ENCODE peak calls at places on chromosome 22, in ten cellular contexts. N is AG04450, P is PC-3, B is astrocyte, T is colonic mucosa, Q is fibroblast of mammary gland, R is left ventricle myocardium inferior, E is BE2C, H is mucosa of descending colon, C is mammary epithelial cell. O is an unnamed sample.

GRCh38 chr22:28008056-28008455 is 89.0 kb upstream of the PITPNB start:
- DNase-seq in N (no peak), P (no peak), B (no peak), T (no peak), Q (no peak), R (no peak), E (no peak), H (no peak), C (no peak), O (no peak)

GRCh38 chr22:21587803-21588611 is 20.5 kb downstream of the UBE2L3 start:
- DNase-seq in N (peak; percentile 45), P (no peak), B (peak; percentile 75), T (no peak), Q (peak; percentile 38), R (no peak), E (no peak), H (no peak), C (no peak), O (no peak)

GRCh38 chr22:31615940-31616314 is 46.1 kb downstream of the PISD start:
- DNase-seq in N (no peak), P (no peak), B (no peak), T (no peak), Q (no peak), R (no peak), E (no peak), H (no peak), C (no peak), O (no peak)

GRCh38 chr22:35103756-35104155 is 37.8 kb downstream of the ISX start:
- DNase-seq in N (no peak), P (no peak), B (no peak), T (peak; percentile 59), Q (no peak), R (no peak), E (no peak), H (peak; percentile 61), C (no peak), O (no peak)

GRCh38 chr22:37229012-37229804 is 14.9 kb downstream of the RAC2 start:
- DNase-seq in N (peak; percentile 61), P (peak; percentile 73), B (peak; percentile 81), T (no peak), Q (peak; percentile 89), R (no peak), E (no peak), H (no peak), C (peak; percentile 67), O (peak; percentile 44)

GRCh38 chr22:33562484-33562883 is 357.8 kb downstream of the LARGE1 start:
- DNase-seq in N (no peak), P (no peak), B (no peak), T (no peak), Q (no peak), R (no peak), E (no peak), H (no peak), C (no peak), O (no peak)

GRCh38 chr22:30701872-30702271 is 7.2 kb downstream of the OSBP2 start:
- DNase-seq in N (peak; percentile 10), P (peak; percentile 57), B (peak; percentile 45), T (no peak), Q (peak; percentile 35), R (no peak), E (no peak), H (no peak), C (peak; percentile 16), O (no peak)

GRCh38 chr22:39808087-39808486 is 85.5 kb downstream of the ENTHD1 start:
- DNase-seq in N (no peak), P (peak; percentile 41), B (no peak), T (peak; percentile 56), Q (peak; percentile 21), R (no peak), E (peak; percentile 58), H (peak; percentile 69), C (no peak), O (peak; percentile 56)

GRCh38 chr22:31044262-31044861 is 36.8 kb upstream of the SMTN start:
- DNase-seq in N (peak; percentile 46), P (no peak), B (peak; percentile 56), T (peak; percentile 31), Q (peak; percentile 69), R (peak; percentile 57), E (no peak), H (peak; percentile 32), C (no peak), O (no peak)

GRCh38 chr22:44543362-44543761 is 45.3 kb upstream of the RTL6 start:
- DNase-seq in N (no peak), P (no peak), B (no peak), T (no peak), Q (no peak), R (no peak), E (no peak), H (no peak), C (no peak), O (no peak)

GRCh38 chr22:45328822-45329535 is 19.2 kb downstream of the FAM118A start:
- DNase-seq in N (no peak), P (no peak), B (no peak), T (no peak), Q (no peak), R (no peak), E (peak; percentile 74), H (no peak), C (no peak), O (no peak)

GRCh38 chr22:24952837-24953293 is 349 bp downstream of the KIAA1671 start:
- DNase-seq in N (no peak), P (peak; percentile 71), B (peak; percentile 31), T (peak; percentile 59), Q (peak; percentile 28), R (peak; percentile 41), E (peak; percentile 58), H (peak; percentile 65), C (peak; percentile 73), O (peak; percentile 76)

GRCh38 chr22:27801197-27801615 is 350 bp downstream of the MN1 start:
- DNase-seq in N (no peak), P (peak; percentile 25), B (no peak), T (no peak), Q (peak; percentile 34), R (peak; percentile 36), E (no peak), H (no peak), C (peak; percentile 52), O (peak; percentile 51)

GRCh38 chr22:37999640-38000272 is 15.4 kb upstream of the SOX10 start:
- DNase-seq in N (no peak), P (peak; percentile 83), B (peak; percentile 78), T (no peak), Q (peak; percentile 57), R (no peak), E (peak; percentile 86), H (no peak), C (peak; percentile 96), O (peak; percentile 83)

GRCh38 chr22:24831678-24832077 is 25.7 kb downstream of the SGSM1 start:
- DNase-seq in N (no peak), P (no peak), B (no peak), T (no peak), Q (no peak), R (no peak), E (no peak), H (no peak), C (no peak), O (no peak)

GRCh38 chr22:29623553-29624169 is 20.2 kb downstream of the NF2 start:
- DNase-seq in N (no peak), P (peak; percentile 19), B (no peak), T (no peak), Q (no peak), R (no peak), E (no peak), H (no peak), C (no peak), O (no peak)

GRCh38 chr22:24768537-24769374 is 5.8 kb downstream of the PIWIL3 start:
- DNase-seq in N (peak; percentile 32), P (peak; percentile 68), B (peak; percentile 15), T (peak; percentile 76), Q (peak; percentile 60), R (peak; percentile 27), E (peak; percentile 81), H (peak; percentile 92), C (peak; percentile 29), O (peak; percentile 73)

GRCh38 chr22:37063436-37064420 is 12.2 kb downstream of the KCTD17 start:
- DNase-seq in N (no peak), P (peak; percentile 15), B (no peak), T (peak; percentile 63), Q (no peak), R (no peak), E (peak; percentile 73), H (peak; percentile 67), C (no peak), O (peak; percentile 62)

GRCh38 chr22:33923033-33923432 is 2.8 kb upstream of the LARGE1 start:
- DNase-seq in N (no peak), P (no peak), B (peak; percentile 34), T (no peak), Q (no peak), R (no peak), E (no peak), H (no peak), C (no peak), O (no peak)

GRCh38 chr22:22702159-22702873 is 57.9 kb downstream of the GGTLC2 start:
- DNase-seq in N (no peak), P (peak; percentile 49), B (no peak), T (peak; percentile 35), Q (peak; percentile 65), R (no peak), E (no peak), H (peak; percentile 45), C (no peak), O (peak; percentile 55)
- TF ChIP-seq CTCF in N (peak; percentile 9), P (peak; percentile 46), B (no peak), T (no peak), Q (peak; percentile 49), R (no peak), E (peak; percentile 33), H (peak; percentile 10), C (peak; percentile 36), O (peak; percentile 44)

DNA sequence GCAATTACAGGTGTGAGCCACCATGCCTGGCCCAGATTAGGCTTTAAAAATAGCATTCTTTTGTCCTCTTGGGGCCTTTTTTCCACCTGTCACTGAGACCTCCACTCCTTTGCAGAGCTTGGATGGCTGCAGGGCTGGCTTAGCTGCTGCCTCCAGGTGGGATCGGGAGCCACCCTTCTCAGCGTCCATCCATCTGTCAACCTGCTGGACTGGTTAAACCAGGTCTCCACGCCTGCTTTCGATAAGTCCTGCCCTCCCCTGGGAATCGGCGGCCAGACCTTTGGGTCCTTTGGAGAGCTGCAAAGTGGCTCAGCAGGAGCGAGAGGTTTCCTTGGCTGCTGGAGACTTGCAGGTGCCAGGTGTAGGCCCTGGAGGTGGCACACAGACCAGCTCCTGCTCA is 23.4 kb upstream of the GRAMD4 start:
- DNase-seq in N (no peak), P (peak; percentile 92), B (no peak), T (peak; percentile 95), Q (no peak), R (no peak), E (no peak), H (peak; percentile 97), C (peak; percentile 65), O (peak; percentile 93)
- TF ChIP-seq CTCF in N (no peak), P (peak; percentile 54), B (no peak), T (peak; percentile 31), Q (no peak), R (no peak), E (no peak), H (peak; percentile 15), C (peak; percentile 48), O (peak; percentile 89)

GRCh38 chr22:19734837-19735382 is 11.6 kb downstream of the GP1BB start:
- DNase-seq in N (no peak), P (no peak), B (no peak), T (no peak), Q (no peak), R (no peak), E (no peak), H (no peak), C (no peak), O (no peak)
- TF ChIP-seq CTCF in N (no peak), P (no peak), B (no peak), T (no peak), Q (no peak), R (no peak), E (no peak), H (no peak), C (no peak), O (no peak)

GRCh38 chr22:42271906-42272305 is 1.5 kb upstream of the TCF20 start:
- DNase-seq in N (no peak), P (no peak), B (no peak), T (no peak), Q (no peak), R (no peak), E (no peak), H (no peak), C (no peak), O (no peak)
- TF ChIP-seq CTCF in N (no peak), P (no peak), B (no peak), T (no peak), Q (no peak), R (no peak), E (no peak), H (no peak), C (no peak), O (no peak)

O was measured in Calu3.